ENCODE peak calls at places on chromosomes 1 and 21, in four cellular contexts. One of them, this sample, is unnamed.

GRCh38 chr1:36864182-36865079 is 169.9 kb downstream of the GRIK3 start:
- DNase-seq in stimulated activated CD8-positive, alpha-beta memory T cell treated with anti-CD3 and anti-CD28 coated beads, Interleukin-7, amount 100 ng/mL, for 1 hour: no peak
- DNase-seq in right lobe of liver: no peak
- DNase-seq in GM10248: peak
- DNase-seq in this sample: no peak

GRCh38 chr1:222732216-222733159 is 4.5 kb upstream of the FAM177B start:
- DNase-seq in right lobe of liver: no peak
- DNase-seq in GM10248: peak
- DNase-seq in stimulated activated CD8-positive, alpha-beta memory T cell treated with anti-CD3 and anti-CD28 coated beads, Interleukin-7, amount 100 ng/mL, for 1 hour: no peak
- DNase-seq in this sample: no peak

GRCh38 chr1:243882276-243882675 is 32.2 kb upstream of the AKT3 start:
- DNase-seq in GM10248: no peak
- DNase-seq in right lobe of liver: no peak
- DNase-seq in stimulated activated CD8-positive, alpha-beta memory T cell treated with anti-CD3 and anti-CD28 coated beads, Interleukin-7, amount 100 ng/mL, for 1 hour: no peak
- DNase-seq in this sample: no peak

GRCh38 chr1:222250376-222250775 is 297.5 kb downstream of the HHIPL2 start:
- DNase-seq in stimulated activated CD8-positive, alpha-beta memory T cell treated with anti-CD3 and anti-CD28 coated beads, Interleukin-7, amount 100 ng/mL, for 1 hour: no peak
- DNase-seq in GM10248: no peak
- DNase-seq in right lobe of liver: no peak
- DNase-seq in this sample: no peak

GRCh38 chr21:36847189-36847588 is 119.3 kb downstream of the HLCS start:
- DNase-seq in right lobe of liver: no peak
- DNase-seq in stimulated activated CD8-positive, alpha-beta memory T cell treated with anti-CD3 and anti-CD28 coated beads, Interleukin-7, amount 100 ng/mL, for 1 hour: no peak
- DNase-seq in GM10248: no peak
- DNase-seq in this sample: no peak

GRCh38 chr21:42547906-42548365 is 34.3 kb downstream of the SLC37A1 start:
- DNase-seq in GM10248: no peak
- DNase-seq in stimulated activated CD8-positive, alpha-beta memory T cell treated with anti-CD3 and anti-CD28 coated beads, Interleukin-7, amount 100 ng/mL, for 1 hour: no peak
- DNase-seq in right lobe of liver: no peak
- DNase-seq in this sample: no peak

GRCh38 chr1:14881775-14882672 is 271.5 kb upstream of the TMEM51 start:
- DNase-seq in right lobe of liver: no peak
- DNase-seq in GM10248: peak
- DNase-seq in stimulated activated CD8-positive, alpha-beta memory T cell treated with anti-CD3 and anti-CD28 coated beads, Interleukin-7, amount 100 ng/mL, for 1 hour: no peak
- DNase-seq in this sample: no peak

GRCh38 chr1:67060811-67061218 is 6.9 kb upstream of the SLC35D1 start:
- DNase-seq in stimulated activated CD8-positive, alpha-beta memory T cell treated with anti-CD3 and anti-CD28 coated beads, Interleukin-7, amount 100 ng/mL, for 1 hour: no peak
- DNase-seq in GM10248: no peak
- DNase-seq in right lobe of liver: no peak
- DNase-seq in this sample: no peak

GRCh38 chr1:203905275-203905674 is 43.9 kb downstream of the SNRPE start:
- DNase-seq in GM10248: no peak
- DNase-seq in stimulated activated CD8-positive, alpha-beta memory T cell treated with anti-CD3 and anti-CD28 coated beads, Interleukin-7, amount 100 ng/mL, for 1 hour: no peak
- DNase-seq in right lobe of liver: no peak
- DNase-seq in this sample: no peak

GRCh38 chr1:69315416-69315815 is 252.3 kb upstream of the LRRC7 start:
- DNase-seq in right lobe of liver: no peak
- DNase-seq in GM10248: no peak
- DNase-seq in stimulated activated CD8-positive, alpha-beta memory T cell treated with anti-CD3 and anti-CD28 coated beads, Interleukin-7, amount 100 ng/mL, for 1 hour: no peak
- DNase-seq in this sample: no peak

GRCh38 chr1:230682882-230683610 is 30.9 kb downstream of the AGT start:
- DNase-seq in stimulated activated CD8-positive, alpha-beta memory T cell treated with anti-CD3 and anti-CD28 coated beads, Interleukin-7, amount 100 ng/mL, for 1 hour: no peak
- DNase-seq in right lobe of liver: no peak
- DNase-seq in GM10248: no peak
- DNase-seq in this sample: no peak

GRCh38 chr1:234570336-234570735 is 39.6 kb downstream of the IRF2BP2 start:
- DNase-seq in GM10248: no peak
- DNase-seq in stimulated activated CD8-positive, alpha-beta memory T cell treated with anti-CD3 and anti-CD28 coated beads, Interleukin-7, amount 100 ng/mL, for 1 hour: no peak
- DNase-seq in right lobe of liver: no peak
- DNase-seq in this sample: no peak

GRCh38 chr1:107691542-107691941 is 273.4 kb downstream of the VAV3 start:
- DNase-seq in right lobe of liver: no peak
- DNase-seq in GM10248: no peak
- DNase-seq in stimulated activated CD8-positive, alpha-beta memory T cell treated with anti-CD3 and anti-CD28 coated beads, Interleukin-7, amount 100 ng/mL, for 1 hour: no peak
- DNase-seq in this sample: no peak

GRCh38 chr1:211908453-211908852 is 77.9 kb upstream of the LPGAT1 start:
- DNase-seq in stimulated activated CD8-positive, alpha-beta memory T cell treated with anti-CD3 and anti-CD28 coated beads, Interleukin-7, amount 100 ng/mL, for 1 hour: no peak
- DNase-seq in GM10248: peak
- DNase-seq in right lobe of liver: no peak
- DNase-seq in this sample: no peak

GRCh38 chr1:14296795-14297194 is 301.7 kb upstream of the KAZN start:
- DNase-seq in right lobe of liver: no peak
- DNase-seq in GM10248: no peak
- DNase-seq in stimulated activated CD8-positive, alpha-beta memory T cell treated with anti-CD3 and anti-CD28 coated beads, Interleukin-7, amount 100 ng/mL, for 1 hour: no peak
- DNase-seq in this sample: no peak

GRCh38 chr1:204600968-204601367 is 84.6 kb downstream of the LRRN2 start:
- DNase-seq in GM10248: no peak
- DNase-seq in right lobe of liver: no peak
- DNase-seq in stimulated activated CD8-positive, alpha-beta memory T cell treated with anti-CD3 and anti-CD28 coated beads, Interleukin-7, amount 100 ng/mL, for 1 hour: no peak
- DNase-seq in this sample: no peak

GRCh38 chr1:1985375-1986050 is 18.1 kb downstream of the CFAP74 start:
- DNase-seq in right lobe of liver: no peak
- DNase-seq in stimulated activated CD8-positive, alpha-beta memory T cell treated with anti-CD3 and anti-CD28 coated beads, Interleukin-7, amount 100 ng/mL, for 1 hour: no peak
- DNase-seq in GM10248: no peak
- DNase-seq in this sample: no peak

GRCh38 chr1:242005866-242006565 is 7.1 kb upstream of the MAP1LC3C start:
- DNase-seq in right lobe of liver: no peak
- DNase-seq in stimulated activated CD8-positive, alpha-beta memory T cell treated with anti-CD3 and anti-CD28 coated beads, Interleukin-7, amount 100 ng/mL, for 1 hour: no peak
- DNase-seq in GM10248: no peak
- DNase-seq in this sample: no peak

GRCh38 chr1:221085712-221086111 is 206.5 kb downstream of the HLX start:
- DNase-seq in right lobe of liver: no peak
- DNase-seq in GM10248: no peak
- DNase-seq in stimulated activated CD8-positive, alpha-beta memory T cell treated with anti-CD3 and anti-CD28 coated beads, Interleukin-7, amount 100 ng/mL, for 1 hour: no peak
- DNase-seq in this sample: no peak

GRCh38 chr21:26469789-26470188 is 103.3 kb downstream of the CYYR1 start:
- DNase-seq in stimulated activated CD8-positive, alpha-beta memory T cell treated with anti-CD3 and anti-CD28 coated beads, Interleukin-7, amount 100 ng/mL, for 1 hour: no peak
- DNase-seq in right lobe of liver: no peak
- DNase-seq in GM10248: no peak
- DNase-seq in this sample: no peak

GRCh38 chr1:152533327-152533938 is 19.2 kb downstream of the CRCT1 start:
- DNase-seq in GM10248: peak
- DNase-seq in stimulated activated CD8-positive, alpha-beta memory T cell treated with anti-CD3 and anti-CD28 coated beads, Interleukin-7, amount 100 ng/mL, for 1 hour: no peak
- DNase-seq in right lobe of liver: no peak
- DNase-seq in this sample: no peak

GRCh38 chr1:68232354-68233148 is at the start of gene WLS:
- DNase-seq in GM10248: no peak
- DNase-seq in right lobe of liver: peak
- DNase-seq in stimulated activated CD8-positive, alpha-beta memory T cell treated with anti-CD3 and anti-CD28 coated beads, Interleukin-7, amount 100 ng/mL, for 1 hour: no peak
- DNase-seq in this sample: no peak

GRCh38 chr1:245939756-245940345 is 567.2 kb downstream of the SMYD3 start:
- DNase-seq in GM10248: no peak
- DNase-seq in right lobe of liver: no peak
- DNase-seq in stimulated activated CD8-positive, alpha-beta memory T cell treated with anti-CD3 and anti-CD28 coated beads, Interleukin-7, amount 100 ng/mL, for 1 hour: no peak
- DNase-seq in this sample: no peak

GRCh38 chr1:4220362-4220761 is 320.3 kb upstream of the C1orf174 start:
- DNase-seq in GM10248: no peak
- DNase-seq in right lobe of liver: no peak
- DNase-seq in stimulated activated CD8-positive, alpha-beta memory T cell treated with anti-CD3 and anti-CD28 coated beads, Interleukin-7, amount 100 ng/mL, for 1 hour: no peak
- DNase-seq in this sample: no peak

GRCh38 chr1:31765041-31765467 is 914 bp upstream of the ADGRB2 start:
- DNase-seq in stimulated activated CD8-positive, alpha-beta memory T cell treated with anti-CD3 and anti-CD28 coated beads, Interleukin-7, amount 100 ng/mL, for 1 hour: no peak
- DNase-seq in GM10248: no peak
- DNase-seq in right lobe of liver: no peak
- DNase-seq in this sample: no peak

GRCh38 chr1:28601696-28602095 is 9.6 kb downstream of the RAB42 start:
- DNase-seq in right lobe of liver: no peak
- DNase-seq in stimulated activated CD8-positive, alpha-beta memory T cell treated with anti-CD3 and anti-CD28 coated beads, Interleukin-7, amount 100 ng/mL, for 1 hour: no peak
- DNase-seq in GM10248: peak
- DNase-seq in this sample: no peak

GRCh38 chr21:38428211-38428610 is 70.1 kb downstream of the ERG start:
- DNase-seq in GM10248: no peak
- DNase-seq in right lobe of liver: no peak
- DNase-seq in stimulated activated CD8-positive, alpha-beta memory T cell treated with anti-CD3 and anti-CD28 coated beads, Interleukin-7, amount 100 ng/mL, for 1 hour: no peak
- DNase-seq in this sample: no peak

GRCh38 chr1:115929846-115930245 is 46.5 kb upstream of the SLC22A15 start:
- DNase-seq in GM10248: no peak
- DNase-seq in stimulated activated CD8-positive, alpha-beta memory T cell treated with anti-CD3 and anti-CD28 coated beads, Interleukin-7, amount 100 ng/mL, for 1 hour: no peak
- DNase-seq in right lobe of liver: no peak
- DNase-seq in this sample: no peak

GRCh38 chr1:198913667-198914066 is 274.8 kb downstream of the PTPRC start:
- DNase-seq in GM10248: no peak
- DNase-seq in stimulated activated CD8-positive, alpha-beta memory T cell treated with anti-CD3 and anti-CD28 coated beads, Interleukin-7, amount 100 ng/mL, for 1 hour: no peak
- DNase-seq in right lobe of liver: no peak
- DNase-seq in this sample: no peak

GRCh38 chr1:203682401-203683383 is 56.1 kb downstream of the ATP2B4 start:
- DNase-seq in GM10248: no peak
- DNase-seq in right lobe of liver: no peak
- DNase-seq in stimulated activated CD8-positive, alpha-beta memory T cell treated with anti-CD3 and anti-CD28 coated beads, Interleukin-7, amount 100 ng/mL, for 1 hour: no peak
- DNase-seq in this sample: peak

This sample was measured in central memory CD8-positive, alpha-beta T cell.